ENCODE peak calls at places on chromosomes 1 and 21, in five cellular contexts. One of them, this sample, is unnamed.

GRCh38 chr1:186474208-186474607 is 13.3 kb upstream of the PDC start:
- DNase-seq in H1: no peak
- DNase-seq in GM12878: no peak
- DNase-seq in prostate gland: no peak
- DNase-seq in H54: no peak
- DNase-seq in this sample: no peak

GRCh38 chr1:94209425-94209824 is 28.0 kb downstream of the ARHGAP29 start:
- DNase-seq in H1: no peak
- DNase-seq in GM12878: no peak
- DNase-seq in prostate gland: no peak
- DNase-seq in H54: no peak
- DNase-seq in this sample: no peak

GRCh38 chr1:244552336-244552735 is 91.3 kb downstream of the CATSPERE start:
- DNase-seq in H1: no peak
- DNase-seq in GM12878: no peak
- DNase-seq in prostate gland: no peak
- DNase-seq in H54: no peak
- DNase-seq in this sample: no peak

GRCh38 chr1:226939439-226940028 is 560 bp upstream of the COQ8A start:
- DNase-seq in H1: no peak
- DNase-seq in GM12878: no peak
- DNase-seq in prostate gland: peak; percentile 39
- DNase-seq in H54: peak; percentile 33
- DNase-seq in this sample: peak; percentile 73

GRCh38 chr1:13809461-13810159 is 109.6 kb downstream of the PRDM2 start:
- DNase-seq in H1: no peak
- DNase-seq in GM12878: no peak
- DNase-seq in prostate gland: no peak
- DNase-seq in H54: no peak
- DNase-seq in this sample: no peak

GRCh38 chr1:38061883-38062328 is 15.3 kb upstream of the POU3F1 start:
- DNase-seq in H1: no peak
- DNase-seq in GM12878: peak; percentile 57
- DNase-seq in prostate gland: no peak
- DNase-seq in H54: no peak
- DNase-seq in this sample: no peak

GRCh38 chr21:33751120-33751519 is 108.8 kb downstream of the ITSN1 start:
- DNase-seq in H1: no peak
- DNase-seq in GM12878: no peak
- DNase-seq in prostate gland: no peak
- DNase-seq in H54: no peak
- DNase-seq in this sample: no peak

GRCh38 chr1:194809665-194810064 is 1623.3 kb upstream of the B3GALT2 start:
- DNase-seq in H1: no peak
- DNase-seq in GM12878: no peak
- DNase-seq in prostate gland: no peak
- DNase-seq in H54: no peak
- DNase-seq in this sample: no peak

GRCh38 chr1:231240531-231240882 is 505 bp upstream of the GNPAT start:
- DNase-seq in H1: no peak
- DNase-seq in GM12878: no peak
- DNase-seq in prostate gland: no peak
- DNase-seq in H54: no peak
- DNase-seq in this sample: no peak

GRCh38 chr21:41766883-41767605 is at the start of gene RIPK4:
- DNase-seq in H1: peak; percentile 44
- DNase-seq in GM12878: peak; percentile 19
- DNase-seq in prostate gland: peak; percentile 90
- DNase-seq in H54: no peak
- DNase-seq in this sample: no peak

GRCh38 chr1:42282867-42283583 is 52.0 kb downstream of the FOXJ3 start:
- DNase-seq in H1: no peak
- DNase-seq in GM12878: no peak
- DNase-seq in prostate gland: no peak
- DNase-seq in H54: no peak
- DNase-seq in this sample: no peak

GRCh38 chr1:244368279-244368678 is 83.4 kb downstream of the ADSS2 start:
- DNase-seq in H1: no peak
- DNase-seq in GM12878: no peak
- DNase-seq in prostate gland: no peak
- DNase-seq in H54: no peak
- DNase-seq in this sample: no peak

GRCh38 chr1:234276389-234276788 is 96.9 kb upstream of the COA6 start:
- DNase-seq in H1: no peak
- DNase-seq in GM12878: no peak
- DNase-seq in prostate gland: peak; percentile 6
- DNase-seq in H54: no peak
- DNase-seq in this sample: no peak

GRCh38 chr1:55047611-55048010 is 8.3 kb downstream of the PCSK9 start:
- DNase-seq in H1: no peak
- DNase-seq in GM12878: no peak
- DNase-seq in prostate gland: no peak
- DNase-seq in H54: no peak
- DNase-seq in this sample: no peak

GRCh38 chr1:80799457-80799856 is 1001.3 kb upstream of the ADGRL2 start:
- DNase-seq in H1: peak; percentile 41
- DNase-seq in GM12878: no peak
- DNase-seq in prostate gland: no peak
- DNase-seq in H54: no peak
- DNase-seq in this sample: no peak

GRCh38 chr1:54777431-54777830 is 13.1 kb upstream of the PARS2 start:
- DNase-seq in H1: no peak
- DNase-seq in GM12878: no peak
- DNase-seq in prostate gland: no peak
- DNase-seq in H54: no peak
- DNase-seq in this sample: no peak

GRCh38 chr1:64733576-64734288 is 11.1 kb upstream of the RAVER2 start:
- DNase-seq in H1: no peak
- DNase-seq in GM12878: no peak
- DNase-seq in prostate gland: no peak
- DNase-seq in H54: no peak
- DNase-seq in this sample: no peak

GRCh38 chr21:33367309-33367973 is 35.8 kb upstream of the IFNGR2 start:
- DNase-seq in H1: no peak
- DNase-seq in GM12878: no peak
- DNase-seq in prostate gland: no peak
- DNase-seq in H54: no peak
- DNase-seq in this sample: no peak

GRCh38 chr1:5941671-5942070 is 50.6 kb downstream of the NPHP4 start:
- DNase-seq in H1: no peak
- DNase-seq in GM12878: no peak
- DNase-seq in prostate gland: no peak
- DNase-seq in H54: no peak
- DNase-seq in this sample: no peak

GRCh38 chr1:109986054-109986444 is 1.5 kb downstream of the AHCYL1 start:
- DNase-seq in H1: no peak
- DNase-seq in GM12878: no peak
- DNase-seq in prostate gland: no peak
- DNase-seq in H54: no peak
- DNase-seq in this sample: no peak

GRCh38 chr1:93816970-93817738 is 61.9 kb downstream of the DNTTIP2 start:
- DNase-seq in H1: no peak
- DNase-seq in GM12878: no peak
- DNase-seq in prostate gland: no peak
- DNase-seq in H54: no peak
- DNase-seq in this sample: no peak

GRCh38 chr21:33980276-33980916 is 64.8 kb upstream of the ATP5PO start:
- DNase-seq in H1: no peak
- DNase-seq in GM12878: no peak
- DNase-seq in prostate gland: no peak
- DNase-seq in H54: no peak
- DNase-seq in this sample: no peak

GRCh38 chr1:240423525-240423924 is 188.4 kb downstream of the GREM2 start:
- DNase-seq in H1: no peak
- DNase-seq in GM12878: no peak
- DNase-seq in prostate gland: no peak
- DNase-seq in H54: no peak
- DNase-seq in this sample: no peak

GRCh38 chr1:15936025-15936424 is 39.9 kb downstream of the ZBTB17 start:
- DNase-seq in H1: no peak
- DNase-seq in GM12878: no peak
- DNase-seq in prostate gland: no peak
- DNase-seq in H54: no peak
- DNase-seq in this sample: no peak

GRCh38 chr1:161439280-161440232 is 65.7 kb upstream of the FCGR2A start:
- DNase-seq in H1: peak; percentile 23
- DNase-seq in GM12878: no peak
- DNase-seq in prostate gland: no peak
- DNase-seq in H54: no peak
- DNase-seq in this sample: no peak

GRCh38 chr1:161440312-161440894 is 64.9 kb upstream of the FCGR2A start:
- DNase-seq in H1: peak; percentile 41
- DNase-seq in GM12878: peak; percentile 23
- DNase-seq in prostate gland: no peak
- DNase-seq in H54: peak; percentile 77
- DNase-seq in this sample: no peak
- TF ChIP-seq POLR2A in H1: no peak
- TF ChIP-seq POLR2A in GM12878: peak; percentile 44
- TF ChIP-seq POLR2A in prostate gland: no peak
- TF ChIP-seq POLR2A in H54: no peak
- TF ChIP-seq POLR2A in this sample: no peak

GRCh38 chr1:206933333-206933945 is 11.7 kb upstream of the FCMR start:
- DNase-seq in H1: no peak
- DNase-seq in GM12878: no peak
- DNase-seq in prostate gland: no peak
- DNase-seq in H54: peak; percentile 32
- DNase-seq in this sample: no peak

GRCh38 chr1:206939131-206939530 is 7.1 kb downstream of the PIGR start:
- DNase-seq in H1: no peak
- DNase-seq in GM12878: no peak
- DNase-seq in prostate gland: no peak
- DNase-seq in H54: no peak
- DNase-seq in this sample: no peak

GRCh38 chr1:206932271-206932670 is 10.5 kb upstream of the FCMR start:
- DNase-seq in H1: no peak
- DNase-seq in GM12878: no peak
- DNase-seq in prostate gland: no peak
- DNase-seq in H54: no peak
- DNase-seq in this sample: no peak

GRCh38 chr1:206937437-206937836 is 8.8 kb downstream of the PIGR start:
- DNase-seq in H1: no peak
- DNase-seq in GM12878: no peak
- DNase-seq in prostate gland: no peak
- DNase-seq in H54: no peak
- DNase-seq in this sample: no peak

DNA sequence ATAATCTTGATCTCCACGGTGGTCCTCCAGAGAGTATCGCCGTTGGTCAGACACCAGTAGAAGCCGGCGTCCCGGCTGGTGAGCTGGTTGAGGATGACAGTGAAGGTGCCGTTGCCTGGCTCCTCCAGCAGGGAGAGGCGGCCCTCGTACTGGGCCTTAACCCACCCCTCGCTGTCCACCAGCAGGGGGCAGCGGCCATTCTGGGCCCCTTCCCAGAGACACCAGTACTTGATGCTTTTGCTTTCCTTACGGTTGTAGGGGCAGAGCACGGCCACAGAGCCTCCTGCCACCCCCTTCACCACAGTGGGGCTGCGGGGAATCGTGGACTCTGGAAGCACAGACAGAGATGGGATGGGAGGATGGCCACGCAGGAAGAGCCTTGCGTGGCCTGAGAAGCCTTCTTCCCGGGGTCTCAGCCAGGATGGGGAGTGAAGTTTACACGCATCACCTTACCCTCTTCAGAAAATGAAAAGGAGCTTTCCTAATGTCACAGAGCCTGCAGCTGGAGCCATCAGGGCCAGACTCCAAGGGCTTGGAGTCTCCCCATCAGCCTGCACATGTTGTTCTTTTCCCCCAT is 10.7 kb downstream of the PIGR start:
- DNase-seq in H1: peak; percentile 58
- DNase-seq in GM12878: no peak
- DNase-seq in prostate gland: peak; percentile 41
- DNase-seq in H54: peak; percentile 20
- DNase-seq in this sample: no peak
- TF ChIP-seq POLR2A in H1: no peak
- TF ChIP-seq POLR2A in GM12878: no peak
- TF ChIP-seq POLR2A in prostate gland: no peak
- TF ChIP-seq POLR2A in H54: no peak
- TF ChIP-seq POLR2A in this sample: no peak

GRCh38 chr1:149914545-149914944 is 3.1 kb downstream of the SV2A start:
- DNase-seq in H1: no peak
- DNase-seq in GM12878: no peak
- DNase-seq in prostate gland: no peak
- DNase-seq in H54: no peak
- DNase-seq in this sample: no peak

GRCh38 chr1:149916193-149916926 is 1.3 kb downstream of the SV2A start:
- DNase-seq in H1: no peak
- DNase-seq in GM12878: no peak
- DNase-seq in prostate gland: no peak
- DNase-seq in H54: no peak
- DNase-seq in this sample: no peak

GRCh38 chr1:149916927-149917310 is 725 bp downstream of the SV2A start:
- DNase-seq in H1: no peak
- DNase-seq in GM12878: no peak
- DNase-seq in prostate gland: no peak
- DNase-seq in H54: no peak
- DNase-seq in this sample: no peak

GRCh38 chr1:149915429-149916192 is 2.0 kb downstream of the SV2A start:
- DNase-seq in H1: no peak
- DNase-seq in GM12878: no peak
- DNase-seq in prostate gland: no peak
- DNase-seq in H54: no peak
- DNase-seq in this sample: no peak

GRCh38 chr1:149917590-149918144 is at the start of gene SV2A:
- DNase-seq in H1: no peak
- DNase-seq in GM12878: no peak
- DNase-seq in prostate gland: peak; percentile 23
- DNase-seq in H54: peak; percentile 85
- DNase-seq in this sample: no peak
- TF ChIP-seq POLR2A in H1: peak; percentile 50
- TF ChIP-seq POLR2A in GM12878: peak; percentile 63
- TF ChIP-seq POLR2A in prostate gland: no peak
- TF ChIP-seq POLR2A in H54: peak; percentile 72
- TF ChIP-seq POLR2A in this sample: no peak

DNA sequence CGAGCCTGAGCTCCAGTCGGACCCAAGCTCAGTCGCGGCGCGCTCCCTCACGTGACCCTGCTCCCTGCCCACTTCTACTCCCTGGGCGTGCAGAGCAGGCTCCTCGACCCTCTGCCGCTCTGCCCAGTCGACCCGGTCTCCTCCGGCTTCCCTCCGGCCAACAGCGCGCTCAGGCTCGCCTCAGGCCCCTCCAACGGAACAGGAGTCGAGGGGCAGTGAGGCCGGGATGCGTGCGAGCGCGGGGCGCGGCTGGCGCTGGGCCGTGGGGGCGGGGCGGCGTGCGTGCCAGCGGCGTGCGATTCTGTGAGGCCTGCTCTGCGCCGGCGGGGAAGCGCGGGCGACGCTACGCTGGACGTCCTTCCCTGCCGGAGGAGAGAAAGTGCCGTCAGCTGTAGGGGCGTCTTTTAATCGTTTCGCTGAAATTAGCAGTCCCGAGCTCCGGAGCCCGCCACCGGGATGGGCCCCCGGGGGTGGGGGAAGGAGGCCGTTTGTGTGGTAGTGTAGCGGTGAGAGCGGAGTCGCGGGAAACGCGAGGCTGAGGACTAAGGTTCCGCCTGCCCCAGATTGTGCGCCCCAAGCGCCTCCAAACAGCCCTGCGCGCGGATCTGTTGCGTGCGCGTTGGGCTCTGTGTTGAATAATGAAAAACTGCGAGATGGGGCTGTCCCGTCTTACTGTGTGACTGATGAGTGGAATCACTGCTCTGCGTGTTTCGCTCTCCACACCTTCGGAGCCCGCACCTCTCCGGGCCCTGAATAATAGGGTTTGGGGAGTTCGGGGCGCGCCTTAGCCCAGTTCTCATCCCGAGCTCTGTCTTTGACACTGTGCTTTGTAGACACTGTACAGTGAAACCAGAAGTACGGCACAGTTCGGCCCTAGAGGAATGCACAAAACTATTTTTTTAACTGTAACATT is at the start of gene ACBD6:
- DNase-seq in H1: peak; percentile 54
- DNase-seq in GM12878: peak; percentile 51
- DNase-seq in prostate gland: peak; percentile 67
- DNase-seq in H54: peak; percentile 75
- DNase-seq in this sample: peak; percentile 56
- TF ChIP-seq POLR2A in H1: no peak
- TF ChIP-seq POLR2A in GM12878: peak; percentile 92
- TF ChIP-seq POLR2A in prostate gland: no peak
- TF ChIP-seq POLR2A in H54: peak; percentile 86
- TF ChIP-seq POLR2A in this sample: peak; percentile 49

This sample was measured in gastrocnemius medialis.